ENCODE peak calls at places on chromosome 22, in four cellular contexts. O is HepG2, B is GM12878, Y is K562. W is an unnamed sample. For H3K79me2, the result is how much of the 10 kb centered on the place peaks cover.

GRCh38 chr22:48943567-48944432 is 883.9 kb downstream of the BRD1 start:
- DNase-seq in O (peak), B (no peak), Y (peak), W (no peak)

GRCh38 chr22:40533712-40534378 is 102.7 kb downstream of the MRTFA start:
- DNase-seq in O (no peak), B (peak), Y (peak), W (peak)

GRCh38 chr22:30855677-30856518 is 112.7 kb downstream of the MORC2 start:
- DNase-seq in O (no peak), B (no peak), Y (peak), W (no peak)

GRCh38 chr22:40597541-40598453 is 38.7 kb downstream of the MRTFA start:
- DNase-seq in O (no peak), B (no peak), Y (no peak), W (no peak)

GRCh38 chr22:22744412-22745224 is 100.2 kb downstream of the GGTLC2 start:
- DNase-seq in O (no peak), B (no peak), Y (no peak), W (no peak)

GRCh38 chr22:47572443-47572842 is 810.0 kb downstream of the TBC1D22A start:
- DNase-seq in O (no peak), B (no peak), Y (no peak), W (no peak)

GRCh38 chr22:34105461-34106062 is 185.3 kb upstream of the LARGE1 start:
- DNase-seq in O (peak), B (no peak), Y (no peak), W (peak)

GRCh38 chr22:39530692-39531331 is 1.7 kb downstream of the RPS19BP1 start:
- DNase-seq in O (peak), B (no peak), Y (peak), W (peak)

GRCh38 chr22:23521442-23522113 is 58.5 kb downstream of the IGLL1 start:
- DNase-seq in O (peak), B (peak), Y (peak), W (peak)

GRCh38 chr22:21918466-21919185 is 34.0 kb downstream of the PPM1F start:
- DNase-seq in O (no peak), B (no peak), Y (no peak), W (no peak)

GRCh38 chr22:41517172-41518047 is 26.9 kb downstream of the POLR3H start:
- DNase-seq in O (peak), B (no peak), Y (no peak), W (peak)

GRCh38 chr22:39128508-39128907 is 24.0 kb downstream of the CBX7 start:
- DNase-seq in O (no peak), B (no peak), Y (no peak), W (no peak)

GRCh38 chr22:38756631-38757463 is 1.0 kb upstream of the SUN2 start:
- DNase-seq in O (no peak), B (no peak), Y (no peak), W (no peak)

GRCh38 chr22:35301370-35301874 is 1.7 kb downstream of the TOM1 start:
- DNase-seq in O (peak), B (no peak), Y (peak), W (peak)

GRCh38 chr22:39090426-39091064 is 6.5 kb upstream of the APOBEC3H start:
- DNase-seq in O (no peak), B (no peak), Y (no peak), W (no peak)

GRCh38 chr22:44821741-44822425 is 69.5 kb downstream of the ARHGAP8 start:
- DNase-seq in O (no peak), B (no peak), Y (no peak), W (no peak)

GRCh38 chr22:23065495-23066122 is 4.7 kb upstream of the GNAZ start:
- DNase-seq in O (no peak), B (no peak), Y (peak), W (no peak)

GRCh38 chr22:44335903-44336803 is 23.4 kb upstream of the SHISAL1 start:
- DNase-seq in O (no peak), B (no peak), Y (no peak), W (peak)

GRCh38 chr22:35034963-35035362 is 31.0 kb upstream of the ISX start:
- DNase-seq in O (no peak), B (no peak), Y (no peak), W (no peak)

GRCh38 chr22:19429950-19430889 is 1.3 kb downstream of the HIRA start:
- DNase-seq in O (peak), B (no peak), Y (peak), W (peak)

GRCh38 chr22:47551438-47551788 is 789.0 kb downstream of the TBC1D22A start:
- DNase-seq in O (no peak), B (no peak), Y (no peak), W (no peak)

GRCh38 chr22:49153921-49154320 is 673.8 kb downstream of the BRD1 start:
- DNase-seq in O (no peak), B (no peak), Y (no peak), W (no peak)

GRCh38 chr22:42937164-42937854 is 77.6 kb downstream of the PACSIN2 start:
- DNase-seq in O (no peak), B (no peak), Y (peak), W (no peak)

GRCh38 chr22:21936151-21936778 is 16.4 kb downstream of the PPM1F start:
- DNase-seq in O (no peak), B (no peak), Y (no peak), W (no peak)

GRCh38 chr22:43501951-43502874 is 90.4 kb downstream of the MPPED1 start:
- DNase-seq in O (no peak), B (no peak), Y (no peak), W (no peak)

GRCh38 chr22:38131399-38131798 is 20.9 kb upstream of the BAIAP2L2 start:
- DNase-seq in O (no peak), B (no peak), Y (no peak), W (no peak)

GRCh38 chr22:40040927-40041326 is 46.2 kb downstream of the FAM83F start:
- DNase-seq in O (no peak), B (no peak), Y (peak), W (no peak)

GRCh38 chr22:19046719-19047609 is 75.2 kb downstream of the DGCR2 start:
- DNase-seq in O (no peak), B (no peak), Y (no peak), W (no peak)

GRCh38 chr22:49185312-49185969 is 642.2 kb downstream of the BRD1 start:
- DNase-seq in O (peak), B (no peak), Y (no peak), W (no peak)

GRCh38 chr22:19480173-19480568 is 451 bp downstream of the CDC45 start:
- DNase-seq in O (peak), B (no peak), Y (no peak), W (no peak)

GRCh38 chr22:37021041-37021440 is 1.5 kb downstream of the MPST start:
- DNase-seq in O (no peak), B (no peak), Y (no peak), W (no peak)
- H3K79me2 ChIP-seq in O (half or more), B (under half), Y (half or more), W (under half)

DNA sequence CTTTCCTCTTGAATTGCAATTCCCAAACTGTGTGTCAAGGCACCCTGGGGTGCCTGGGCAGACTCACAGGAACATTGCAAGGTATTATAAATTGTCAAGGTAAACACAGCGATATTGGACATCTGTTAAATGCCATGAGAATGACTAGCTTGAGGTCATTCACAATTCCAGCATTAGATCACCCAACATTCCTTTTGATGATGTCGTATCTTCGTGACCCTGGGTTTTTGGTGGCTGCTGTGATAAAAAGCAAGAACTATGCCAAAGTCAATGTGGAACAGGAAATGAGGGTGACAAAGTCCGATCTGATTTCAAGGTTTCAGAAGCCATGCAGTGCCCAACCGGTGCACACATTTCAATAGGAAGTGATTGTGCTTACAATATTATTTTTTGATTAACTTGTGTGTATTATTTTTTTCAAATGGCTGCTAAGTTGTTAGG is 458.4 kb downstream of the MIAT start:
- DNase-seq in O (peak), B (no peak), Y (no peak), W (no peak)
- TF ChIP-seq POLR2AphosphoS5 in O (no peak), B (no peak), Y (no peak), W (no peak)

DNA sequence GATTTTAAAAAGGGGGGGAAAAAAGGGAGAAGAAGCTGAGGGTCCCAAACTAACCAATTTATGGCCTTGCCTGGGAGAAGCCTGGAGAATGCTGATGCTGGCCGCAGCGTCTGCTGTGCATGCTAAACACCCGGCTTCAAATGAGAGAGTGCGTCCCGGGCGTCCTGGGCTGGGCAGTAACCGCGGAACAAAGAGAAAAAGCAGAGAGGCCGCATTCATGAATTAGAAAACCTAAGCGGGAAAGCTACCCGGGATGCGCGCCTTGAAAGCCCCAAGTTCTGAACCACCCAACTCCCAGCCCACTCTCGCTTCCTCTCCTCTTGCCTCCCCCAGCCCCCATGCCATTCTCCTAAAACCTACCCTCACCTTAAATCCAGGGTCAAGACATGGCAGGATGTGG is 6.5 kb downstream of the MN1 start:
- DNase-seq in O (no peak), B (no peak), Y (no peak), W (peak)
- TF ChIP-seq JUNB in O (no peak), B (no peak), Y (no peak), W (no peak)

DNA sequence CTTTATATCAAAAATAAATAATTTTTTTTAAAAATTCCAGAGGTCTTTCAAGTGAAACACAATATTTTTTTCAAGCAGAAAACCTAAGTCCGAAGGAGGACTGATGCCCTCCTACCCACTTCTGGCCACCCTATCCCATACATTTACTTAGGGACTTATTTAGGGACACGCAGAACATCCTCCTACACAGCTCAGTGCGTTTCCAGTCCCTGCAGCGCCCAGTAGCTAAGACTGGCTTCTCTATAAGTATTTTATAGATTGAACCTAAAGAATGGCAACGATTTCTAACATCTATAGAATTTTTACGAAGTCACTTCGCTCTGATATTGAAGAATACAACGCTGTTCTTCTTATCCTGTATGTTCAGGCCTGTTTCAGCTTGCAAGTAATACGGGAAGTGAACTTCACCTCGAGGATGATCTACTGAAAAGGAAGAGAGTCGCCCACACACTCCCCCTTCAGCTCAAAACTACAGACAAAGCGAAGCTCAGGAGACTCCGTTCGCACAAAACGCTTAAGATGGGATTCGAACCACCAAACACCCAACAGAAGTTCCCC is 341 bp downstream of the CHEK2 start:
- DNase-seq in O (no peak), B (no peak), Y (no peak), W (no peak)
- H3K79me2 ChIP-seq in O (half or more), B (under half), Y (half or more), W (half or more)

GRCh38 chr22:46230262-46230901 is 19.7 kb downstream of the CDPF1 start:
- DNase-seq in O (no peak), B (no peak), Y (no peak), W (no peak)

GRCh38 chr22:46234851-46235437 is 15.1 kb downstream of the CDPF1 start:
- DNase-seq in O (no peak), B (no peak), Y (peak), W (no peak)

GRCh38 chr22:46229701-46230100 is 20.4 kb downstream of the CDPF1 start:
- DNase-seq in O (no peak), B (no peak), Y (no peak), W (no peak)

GRCh38 chr22:46237453-46238158 is 12.5 kb downstream of the CDPF1 start:
- DNase-seq in O (no peak), B (no peak), Y (no peak), W (no peak)

DNA sequence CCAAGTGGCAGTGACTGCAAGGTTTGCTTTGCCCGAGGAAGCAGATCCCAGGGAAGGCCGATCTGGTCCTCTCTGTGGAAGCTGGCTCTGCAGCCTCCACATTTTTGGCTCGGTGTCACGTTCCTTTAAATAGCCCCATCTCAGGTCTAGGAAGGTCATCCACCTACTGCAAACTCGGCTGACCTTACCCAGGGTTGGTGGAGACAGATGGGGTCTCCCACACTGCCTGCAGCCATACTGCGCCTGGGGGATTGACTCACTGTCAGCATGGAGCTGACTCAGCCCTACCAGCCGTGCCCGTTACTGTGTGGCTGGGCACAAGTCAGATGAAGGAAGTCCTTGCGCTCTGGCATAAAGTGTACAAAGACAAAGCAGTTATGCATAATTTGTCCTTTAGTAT is 16.9 kb downstream of the CDPF1 start:
- DNase-seq in O (no peak), B (no peak), Y (no peak), W (no peak)
- TF ChIP-seq POLR2AphosphoS5 in O (no peak), B (no peak), Y (no peak), W (no peak)

GRCh38 chr22:50674606-50675552 is 2.3 kb downstream of the SHANK3 start:
- DNase-seq in O (peak), B (no peak), Y (peak), W (peak)

GRCh38 chr22:50677493-50678217 is 5.0 kb downstream of the SHANK3 start:
- DNase-seq in O (no peak), B (no peak), Y (no peak), W (no peak)

GRCh38 chr22:50676661-50677492 is 4.3 kb downstream of the SHANK3 start:
- DNase-seq in O (no peak), B (no peak), Y (no peak), W (no peak)

GRCh38 chr22:50675553-50676199 is 3.1 kb downstream of the SHANK3 start:
- DNase-seq in O (no peak), B (no peak), Y (peak), W (no peak)

DNA sequence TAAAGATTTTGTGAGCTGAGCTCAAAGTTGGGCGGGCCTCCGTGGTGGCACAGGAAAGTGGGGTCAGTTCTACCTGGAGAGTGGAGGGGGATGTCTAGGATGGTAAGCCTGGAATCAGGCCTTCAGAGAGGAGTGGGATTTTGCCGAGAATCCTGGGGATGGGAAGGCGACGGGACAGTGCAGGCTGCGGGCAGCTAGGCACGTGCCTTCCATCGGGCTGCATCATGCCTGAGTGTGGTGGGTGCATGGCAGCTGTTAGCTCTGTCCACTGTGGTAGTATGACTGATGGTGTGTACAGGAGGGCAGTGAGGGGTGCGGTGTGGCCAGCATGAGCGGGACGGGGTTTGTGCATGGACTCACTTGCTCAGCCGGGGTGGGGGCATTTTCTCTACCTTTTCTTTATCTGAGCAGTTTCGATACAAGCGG is 3.6 kb downstream of the SHANK3 start:
- DNase-seq in O (no peak), B (no peak), Y (peak), W (no peak)
- TF ChIP-seq JUNB in O (no peak), B (no peak), Y (no peak), W (no peak)

GRCh38 chr22:29631725-29632124 is 28.3 kb downstream of the NF2 start:
- DNase-seq in O (no peak), B (no peak), Y (no peak), W (no peak)
- H3K79me2 ChIP-seq in O (under half), B (under half), Y (half or more), W (half or more)

GRCh38 chr22:32591620-32592019 is 117.0 kb downstream of the FBXO7 start:
- DNase-seq in O (no peak), B (no peak), Y (no peak), W (no peak)

GRCh38 chr22:32588063-32588462 is 113.5 kb downstream of the FBXO7 start:
- DNase-seq in O (no peak), B (no peak), Y (no peak), W (no peak)

GRCh38 chr22:32587449-32587848 is 112.8 kb downstream of the FBXO7 start:
- DNase-seq in O (no peak), B (no peak), Y (no peak), W (no peak)

GRCh38 chr22:32590556-32590955 is 115.9 kb downstream of the FBXO7 start:
- DNase-seq in O (no peak), B (no peak), Y (no peak), W (no peak)

DNA sequence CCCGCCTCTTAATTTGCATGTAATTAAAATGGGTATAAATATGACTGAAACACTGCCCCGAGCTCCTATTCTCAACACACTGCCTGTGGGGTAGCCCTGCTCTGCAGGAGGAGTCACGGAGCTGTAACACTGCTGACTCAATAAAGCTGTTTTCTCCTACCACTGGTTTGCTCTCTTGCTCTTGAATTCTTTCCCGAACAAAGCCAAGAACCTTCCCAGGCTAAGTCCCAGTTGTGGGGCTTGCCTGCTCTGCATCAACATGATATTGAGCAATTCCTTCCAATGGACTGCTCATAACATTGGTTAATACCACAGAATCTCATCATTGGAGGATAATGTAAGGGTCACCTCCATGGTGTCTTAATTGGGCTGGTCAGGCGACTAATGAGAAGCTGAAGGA is 114.4 kb downstream of the FBXO7 start:
- DNase-seq in O (no peak), B (no peak), Y (no peak), W (no peak)
- TF ChIP-seq POLR2AphosphoS5 in O (no peak), B (no peak), Y (no peak), W (no peak)

W was measured in GM23338.